ENCODE peak calls at places on chromosome 4, in seven cellular contexts. One of them, this sample, is unnamed.

GRCh38 chr4:152485726-152486276 is 50.1 kb downstream of the FBXW7 start:
- DNase-seq in fibroblast of mammary gland: peak
- DNase-seq in AG09309: peak
- DNase-seq in pancreas: no peak
- DNase-seq in AG04449: peak
- DNase-seq in AG10803: peak
- DNase-seq in LNCaP clone FGC: no peak
- DNase-seq in this sample: peak

GRCh38 chr4:130424211-130424610 is 1328.3 kb downstream of the C4orf33 start:
- DNase-seq in AG09309: no peak
- DNase-seq in AG04449: no peak
- DNase-seq in AG10803: no peak
- DNase-seq in pancreas: no peak
- DNase-seq in fibroblast of mammary gland: no peak
- DNase-seq in LNCaP clone FGC: no peak
- DNase-seq in this sample: no peak

GRCh38 chr4:113846433-113846832 is 84.9 kb upstream of the CAMK2D start:
- DNase-seq in LNCaP clone FGC: no peak
- DNase-seq in AG09309: no peak
- DNase-seq in AG04449: no peak
- DNase-seq in fibroblast of mammary gland: no peak
- DNase-seq in AG10803: no peak
- DNase-seq in pancreas: no peak
- DNase-seq in this sample: no peak

GRCh38 chr4:704971-705277 is 708 bp upstream of the PCGF3 start:
- DNase-seq in pancreas: no peak
- DNase-seq in AG04449: no peak
- DNase-seq in AG10803: no peak
- DNase-seq in fibroblast of mammary gland: no peak
- DNase-seq in LNCaP clone FGC: no peak
- DNase-seq in AG09309: no peak
- DNase-seq in this sample: no peak

GRCh38 chr4:11408569-11408968 is 20.1 kb downstream of the HS3ST1 start:
- DNase-seq in LNCaP clone FGC: no peak
- DNase-seq in AG10803: no peak
- DNase-seq in AG09309: no peak
- DNase-seq in fibroblast of mammary gland: no peak
- DNase-seq in pancreas: no peak
- DNase-seq in AG04449: no peak
- DNase-seq in this sample: no peak

GRCh38 chr4:77600521-77601451 is 4.8 kb upstream of the CXCL13 start:
- DNase-seq in pancreas: peak
- DNase-seq in AG10803: peak
- DNase-seq in fibroblast of mammary gland: peak
- DNase-seq in LNCaP clone FGC: no peak
- DNase-seq in AG04449: no peak
- DNase-seq in AG09309: no peak
- DNase-seq in this sample: no peak

GRCh38 chr4:87117051-87117729 is 103.2 kb downstream of the KLHL8 start:
- DNase-seq in AG09309: no peak
- DNase-seq in LNCaP clone FGC: no peak
- DNase-seq in pancreas: no peak
- DNase-seq in AG04449: no peak
- DNase-seq in AG10803: no peak
- DNase-seq in fibroblast of mammary gland: no peak
- DNase-seq in this sample: peak

GRCh38 chr4:48490680-48491513 is 845 bp downstream of the ZAR1 start:
- DNase-seq in LNCaP clone FGC: no peak
- DNase-seq in AG04449: no peak
- DNase-seq in AG10803: no peak
- DNase-seq in fibroblast of mammary gland: no peak
- DNase-seq in AG09309: no peak
- DNase-seq in pancreas: no peak
- DNase-seq in this sample: no peak

GRCh38 chr4:167613381-167613780 is 379.1 kb upstream of the SPOCK3 start:
- DNase-seq in AG04449: no peak
- DNase-seq in AG10803: no peak
- DNase-seq in fibroblast of mammary gland: no peak
- DNase-seq in AG09309: no peak
- DNase-seq in LNCaP clone FGC: no peak
- DNase-seq in pancreas: no peak
- DNase-seq in this sample: no peak

GRCh38 chr4:76055005-76055404 is 19.1 kb upstream of the CXCL11 start:
- DNase-seq in AG10803: no peak
- DNase-seq in fibroblast of mammary gland: no peak
- DNase-seq in LNCaP clone FGC: no peak
- DNase-seq in pancreas: no peak
- DNase-seq in AG04449: no peak
- DNase-seq in AG09309: no peak
- DNase-seq in this sample: no peak

GRCh38 chr4:130306566-130306965 is 1210.6 kb downstream of the C4orf33 start:
- DNase-seq in pancreas: no peak
- DNase-seq in fibroblast of mammary gland: no peak
- DNase-seq in AG04449: no peak
- DNase-seq in AG10803: no peak
- DNase-seq in LNCaP clone FGC: no peak
- DNase-seq in AG09309: no peak
- DNase-seq in this sample: no peak

GRCh38 chr4:110611968-110612447 is 10.9 kb downstream of the PITX2 start:
- DNase-seq in pancreas: no peak
- DNase-seq in AG09309: no peak
- DNase-seq in AG04449: no peak
- DNase-seq in AG10803: no peak
- DNase-seq in LNCaP clone FGC: no peak
- DNase-seq in fibroblast of mammary gland: no peak
- DNase-seq in this sample: no peak

GRCh38 chr4:142406051-142406549 is 440.0 kb downstream of the INPP4B start:
- DNase-seq in LNCaP clone FGC: no peak
- DNase-seq in AG10803: peak
- DNase-seq in AG09309: no peak
- DNase-seq in pancreas: no peak
- DNase-seq in fibroblast of mammary gland: no peak
- DNase-seq in AG04449: no peak
- DNase-seq in this sample: no peak

GRCh38 chr4:39719804-39720580 is 22.1 kb downstream of the UBE2K start:
- DNase-seq in AG10803: no peak
- DNase-seq in pancreas: no peak
- DNase-seq in AG04449: no peak
- DNase-seq in LNCaP clone FGC: no peak
- DNase-seq in AG09309: no peak
- DNase-seq in fibroblast of mammary gland: no peak
- DNase-seq in this sample: no peak

GRCh38 chr4:107035711-107036601 is at the start of gene DKK2:
- DNase-seq in fibroblast of mammary gland: peak
- DNase-seq in AG04449: no peak
- DNase-seq in AG09309: no peak
- DNase-seq in pancreas: peak
- DNase-seq in LNCaP clone FGC: no peak
- DNase-seq in AG10803: peak
- DNase-seq in this sample: no peak

GRCh38 chr4:84964995-84965557 is 1.4 kb downstream of the WDFY3 start:
- DNase-seq in LNCaP clone FGC: no peak
- DNase-seq in fibroblast of mammary gland: no peak
- DNase-seq in pancreas: no peak
- DNase-seq in AG09309: no peak
- DNase-seq in AG04449: no peak
- DNase-seq in AG10803: no peak
- DNase-seq in this sample: no peak

GRCh38 chr4:19693949-19694597 is 557.6 kb upstream of the SLIT2 start:
- DNase-seq in pancreas: no peak
- DNase-seq in AG09309: no peak
- DNase-seq in LNCaP clone FGC: no peak
- DNase-seq in AG04449: no peak
- DNase-seq in fibroblast of mammary gland: no peak
- DNase-seq in AG10803: peak
- DNase-seq in this sample: no peak

GRCh38 chr4:168421671-168422070 is 58.6 kb downstream of the DDX60L start:
- DNase-seq in AG09309: no peak
- DNase-seq in AG04449: no peak
- DNase-seq in AG10803: no peak
- DNase-seq in pancreas: no peak
- DNase-seq in fibroblast of mammary gland: peak
- DNase-seq in LNCaP clone FGC: no peak
- DNase-seq in this sample: no peak

GRCh38 chr4:33837043-33837442 is 2407.3 kb downstream of the ARAP2 start:
- DNase-seq in AG10803: peak
- DNase-seq in AG04449: peak
- DNase-seq in LNCaP clone FGC: no peak
- DNase-seq in fibroblast of mammary gland: peak
- DNase-seq in AG09309: peak
- DNase-seq in pancreas: no peak
- DNase-seq in this sample: peak

GRCh38 chr4:154399259-154399974 is 92.2 kb downstream of the DCHS2 start:
- DNase-seq in AG09309: peak
- DNase-seq in AG04449: no peak
- DNase-seq in pancreas: no peak
- DNase-seq in fibroblast of mammary gland: peak
- DNase-seq in LNCaP clone FGC: no peak
- DNase-seq in AG10803: peak
- DNase-seq in this sample: peak

GRCh38 chr4:144582975-144583374 is 63.0 kb upstream of the HHIP start:
- DNase-seq in fibroblast of mammary gland: peak
- DNase-seq in AG09309: no peak
- DNase-seq in AG04449: no peak
- DNase-seq in LNCaP clone FGC: peak
- DNase-seq in AG10803: no peak
- DNase-seq in pancreas: no peak
- DNase-seq in this sample: no peak

GRCh38 chr4:103052145-103052544 is 24.4 kb downstream of the SLC9B2 start:
- DNase-seq in AG09309: no peak
- DNase-seq in pancreas: no peak
- DNase-seq in AG04449: no peak
- DNase-seq in fibroblast of mammary gland: no peak
- DNase-seq in AG10803: no peak
- DNase-seq in LNCaP clone FGC: no peak
- DNase-seq in this sample: no peak

DNA sequence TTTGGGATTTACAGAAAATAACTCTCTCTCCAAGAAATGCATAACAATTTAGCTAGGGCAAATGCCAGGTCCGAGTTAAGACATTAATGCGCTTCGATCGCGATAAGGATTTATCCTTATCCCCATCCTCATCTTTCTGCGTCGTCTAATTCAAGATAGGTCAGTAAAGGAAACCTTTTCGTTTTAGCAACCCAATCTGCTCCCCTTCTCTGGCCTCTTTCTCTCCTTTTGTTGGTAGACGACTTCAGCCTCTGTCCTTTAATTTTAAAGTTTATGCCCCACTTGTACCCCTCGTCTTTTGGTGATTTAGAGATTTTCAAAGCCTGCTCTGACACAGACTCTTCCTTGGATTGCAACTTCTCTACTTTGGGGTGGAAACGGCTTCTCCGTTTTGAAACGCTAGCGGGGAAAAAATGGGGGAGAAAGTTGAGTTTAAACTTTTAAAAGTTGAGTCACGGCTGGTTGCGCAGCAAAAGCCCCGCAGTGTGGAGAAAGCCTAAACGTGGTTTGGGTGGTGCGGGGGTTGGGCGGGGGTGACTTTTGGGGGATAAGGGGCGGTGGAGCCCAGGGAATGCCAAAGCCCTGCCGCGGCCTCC is 533 bp upstream of the FGF2 start:
- DNase-seq in LNCaP clone FGC: no peak
- DNase-seq in AG04449: no peak
- DNase-seq in AG10803: no peak
- DNase-seq in fibroblast of mammary gland: peak
- DNase-seq in AG09309: no peak
- DNase-seq in pancreas: no peak
- DNase-seq in this sample: no peak
- H3K4me3 ChIP-seq in LNCaP clone FGC: no peak
- H3K4me3 ChIP-seq in AG04449: peak
- H3K4me3 ChIP-seq in AG10803: peak
- H3K4me3 ChIP-seq in fibroblast of mammary gland: peak
- H3K4me3 ChIP-seq in AG09309: peak
- H3K4me3 ChIP-seq in pancreas: peak
- H3K4me3 ChIP-seq in this sample: peak

GRCh38 chr4:163535657-163536056 is 41.2 kb downstream of the TMA16 start:
- DNase-seq in fibroblast of mammary gland: no peak
- DNase-seq in AG10803: no peak
- DNase-seq in pancreas: no peak
- DNase-seq in AG09309: no peak
- DNase-seq in AG04449: no peak
- DNase-seq in LNCaP clone FGC: no peak
- DNase-seq in this sample: no peak
- TF ChIP-seq CTCF in fibroblast of mammary gland: no peak
- TF ChIP-seq CTCF in AG10803: peak
- TF ChIP-seq CTCF in pancreas: no peak
- TF ChIP-seq CTCF in AG09309: no peak
- TF ChIP-seq CTCF in AG04449: no peak
- TF ChIP-seq CTCF in LNCaP clone FGC: no peak
- TF ChIP-seq CTCF in this sample: no peak

GRCh38 chr4:183988874-183989273 is 83.8 kb downstream of the STOX2 start:
- DNase-seq in LNCaP clone FGC: no peak
- DNase-seq in AG09309: no peak
- DNase-seq in AG04449: no peak
- DNase-seq in pancreas: no peak
- DNase-seq in fibroblast of mammary gland: no peak
- DNase-seq in AG10803: no peak
- DNase-seq in this sample: no peak

GRCh38 chr4:183987987-183988392 is 82.9 kb downstream of the STOX2 start:
- DNase-seq in LNCaP clone FGC: peak
- DNase-seq in AG09309: peak
- DNase-seq in fibroblast of mammary gland: peak
- DNase-seq in AG04449: peak
- DNase-seq in AG10803: peak
- DNase-seq in pancreas: peak
- DNase-seq in this sample: peak

GRCh38 chr4:183989471-183989870 is 84.4 kb downstream of the STOX2 start:
- DNase-seq in LNCaP clone FGC: peak
- DNase-seq in pancreas: no peak
- DNase-seq in AG09309: peak
- DNase-seq in fibroblast of mammary gland: peak
- DNase-seq in AG10803: peak
- DNase-seq in AG04449: peak
- DNase-seq in this sample: no peak

GRCh38 chr4:183986645-183987528 is 81.8 kb downstream of the STOX2 start:
- DNase-seq in pancreas: no peak
- DNase-seq in LNCaP clone FGC: no peak
- DNase-seq in AG10803: no peak
- DNase-seq in AG09309: no peak
- DNase-seq in AG04449: no peak
- DNase-seq in fibroblast of mammary gland: no peak
- DNase-seq in this sample: no peak

DNA sequence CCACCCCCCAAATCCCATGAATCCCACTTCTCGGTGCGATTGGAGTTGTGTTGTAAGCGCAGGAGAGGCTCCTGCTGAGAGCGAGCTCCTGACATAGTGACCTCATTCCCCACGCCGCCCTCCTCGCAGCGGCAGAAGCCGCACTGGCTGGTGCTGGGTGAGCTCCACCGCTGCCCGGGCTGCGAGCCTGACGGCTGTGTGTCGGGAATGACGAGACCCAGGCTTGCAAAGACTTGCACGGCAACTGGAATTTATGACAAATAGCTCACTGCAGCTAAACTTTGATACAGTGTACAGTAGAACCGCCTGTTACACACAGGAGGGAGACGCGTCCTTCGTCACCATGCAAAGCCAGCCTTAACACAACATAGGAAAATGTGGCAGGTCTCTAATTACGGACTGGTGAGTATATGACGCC is 82.4 kb downstream of the STOX2 start:
- DNase-seq in AG09309: peak
- DNase-seq in AG04449: peak
- DNase-seq in pancreas: peak
- DNase-seq in LNCaP clone FGC: peak
- DNase-seq in AG10803: peak
- DNase-seq in fibroblast of mammary gland: peak
- DNase-seq in this sample: peak
- H3K4me3 ChIP-seq in AG09309: peak
- H3K4me3 ChIP-seq in AG04449: peak
- H3K4me3 ChIP-seq in pancreas: no peak
- H3K4me3 ChIP-seq in LNCaP clone FGC: peak
- H3K4me3 ChIP-seq in AG10803: peak
- H3K4me3 ChIP-seq in fibroblast of mammary gland: peak
- H3K4me3 ChIP-seq in this sample: peak

GRCh38 chr4:108130955-108131354 is 37.8 kb downstream of the LEF1 start:
- DNase-seq in AG09309: no peak
- DNase-seq in LNCaP clone FGC: no peak
- DNase-seq in AG10803: no peak
- DNase-seq in fibroblast of mammary gland: no peak
- DNase-seq in AG04449: no peak
- DNase-seq in pancreas: no peak
- DNase-seq in this sample: no peak
- TF ChIP-seq CTCF in AG09309: peak
- TF ChIP-seq CTCF in LNCaP clone FGC: peak
- TF ChIP-seq CTCF in AG10803: no peak
- TF ChIP-seq CTCF in fibroblast of mammary gland: peak
- TF ChIP-seq CTCF in AG04449: no peak
- TF ChIP-seq CTCF in pancreas: no peak
- TF ChIP-seq CTCF in this sample: peak